ENCODE peak calls at places on chromosomes 1 and 21, in four cellular contexts. X, K, Z and E are unnamed samples. For H3K36me3, the result is how much of the 10 kb centered on the place peaks cover.

GRCh38 chr1:84538599-84538998 is 32.2 kb upstream of the GNG5 start:
- DNase-seq in K (no peak), Z (no peak), X (no peak), E (no peak)

GRCh38 chr1:90725341-90725960 is 8.3 kb upstream of the BARHL2 start:
- DNase-seq in X (no peak), Z (no peak), K (peak), E (no peak)

GRCh38 chr1:9721606-9722377 is 70.3 kb downstream of the PIK3CD start:
- DNase-seq in Z (no peak), K (peak), X (peak), E (no peak)

GRCh38 chr1:88998716-88999115 is 6.3 kb upstream of the KYAT3 start:
- DNase-seq in K (peak), Z (peak), X (peak), E (peak)

GRCh38 chr1:33802268-33802667 is 61.6 kb upstream of the HMGB4 start:
- DNase-seq in K (no peak), Z (no peak), X (no peak), E (no peak)

GRCh38 chr1:193539731-193540459 is 353.5 kb upstream of the B3GALT2 start:
- DNase-seq in K (no peak), X (no peak), Z (no peak), E (no peak)

GRCh38 chr21:44603911-44604310 is 3.5 kb downstream of the KRTAP10-7 start:
- DNase-seq in K (no peak), Z (no peak), X (no peak), E (no peak)

GRCh38 chr1:2961661-2962060 is 59.6 kb upstream of the ACTRT2 start:
- DNase-seq in X (no peak), K (peak), Z (no peak), E (no peak)

GRCh38 chr1:66540434-66541032 is 6.6 kb downstream of the SGIP1 start:
- DNase-seq in X (no peak), K (no peak), Z (no peak), E (no peak)

GRCh38 chr1:75100481-75101092 is 33.6 kb upstream of the LHX8 start:
- DNase-seq in X (peak), K (no peak), Z (no peak), E (no peak)

GRCh38 chr1:215473943-215474342 is 93.2 kb upstream of the KCTD3 start:
- DNase-seq in K (no peak), Z (no peak), X (no peak), E (no peak)

GRCh38 chr1:208437416-208437815 is 193.2 kb upstream of the PLXNA2 start:
- DNase-seq in X (no peak), K (no peak), Z (no peak), E (no peak)

DNA sequence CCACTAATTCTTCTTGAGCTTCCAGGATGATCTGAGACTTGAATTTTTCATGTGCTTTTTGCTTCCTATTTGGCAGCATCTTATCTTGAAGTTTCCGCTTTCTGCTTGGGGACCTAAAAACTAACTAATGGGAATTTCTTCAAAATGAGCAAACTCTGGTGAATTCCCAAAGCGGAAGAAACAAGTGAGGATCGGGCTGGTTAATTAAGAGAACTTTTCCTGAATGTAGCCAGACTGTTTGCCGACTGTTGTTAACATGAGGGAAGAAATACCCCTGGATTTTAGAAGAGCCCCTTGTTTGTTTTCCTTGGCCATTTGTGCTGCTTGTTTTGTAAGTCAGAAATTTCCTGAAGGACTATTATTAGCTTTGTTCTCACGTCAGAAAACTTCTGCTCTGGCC is 6.1 kb upstream of the SELE start:
- DNase-seq in X (no peak), Z (no peak), K (no peak), E (no peak)
- TF ChIP-seq CTCF in X (no peak), Z (no peak), K (no peak), E (no peak)

DNA sequence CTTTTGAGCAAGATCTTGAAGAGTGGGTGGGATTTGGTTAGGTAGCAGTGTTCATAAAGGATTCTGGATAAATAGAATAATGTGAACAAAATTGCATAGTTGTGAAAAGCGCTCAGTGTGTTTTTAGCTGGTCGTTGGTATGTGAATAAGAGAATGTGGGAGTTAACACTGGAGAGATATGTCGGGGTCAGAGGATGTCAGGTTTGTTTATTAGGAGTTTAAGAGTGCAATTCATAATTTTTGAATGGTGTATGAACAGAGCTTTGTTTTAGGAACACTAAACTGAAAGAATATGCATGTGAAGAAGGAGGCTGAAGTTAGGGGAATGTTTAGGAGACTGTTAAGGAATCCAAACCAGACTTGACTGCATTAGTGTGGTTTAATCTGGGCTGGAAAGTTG is 9.4 kb downstream of the USP16 start:
- DNase-seq in Z (no peak), K (peak), X (no peak), E (no peak)
- H3K36me3 ChIP-seq in Z (under half), K (half or more), X (under half), E (under half)

DNA sequence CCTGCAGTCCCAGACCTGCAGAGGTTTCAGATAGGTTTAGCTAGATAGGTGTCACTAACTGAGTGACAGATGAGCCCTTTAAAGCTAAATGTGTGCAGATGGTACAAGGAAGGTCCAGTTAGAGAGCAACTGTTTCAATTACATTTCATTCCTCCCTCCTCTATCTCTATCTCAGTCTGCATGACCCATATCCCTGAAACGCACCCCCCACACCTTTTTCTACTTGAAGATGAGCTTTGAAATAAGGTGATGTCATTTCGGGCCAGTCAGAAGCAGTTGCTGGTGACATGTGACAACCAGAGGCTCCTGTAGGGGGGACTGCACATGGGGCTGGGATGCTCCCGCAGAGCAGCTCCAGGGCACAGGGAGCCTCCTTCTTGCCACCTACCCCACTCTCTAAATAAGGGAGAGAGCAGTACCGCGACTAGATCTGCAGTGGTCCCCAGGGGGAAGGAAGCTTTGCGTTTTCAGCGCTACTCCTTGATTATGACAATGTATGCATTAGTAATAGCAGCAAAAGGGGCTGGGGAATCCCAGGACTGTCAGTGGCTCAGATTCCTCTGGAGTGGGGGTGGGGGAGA is 4.3 kb downstream of the ATP8B2 start:
- DNase-seq in Z (no peak), X (no peak), K (peak), E (no peak)
- H3K4me3 ChIP-seq in Z (no peak), X (no peak), K (peak), E (no peak)

GRCh38 chr1:240831922-240832321 is 220.0 kb upstream of the GREM2 start:
- DNase-seq in K (no peak), Z (no peak), X (no peak), E (no peak)
- TF ChIP-seq CTCF in K (peak), Z (no peak), X (no peak), E (no peak)

DNA sequence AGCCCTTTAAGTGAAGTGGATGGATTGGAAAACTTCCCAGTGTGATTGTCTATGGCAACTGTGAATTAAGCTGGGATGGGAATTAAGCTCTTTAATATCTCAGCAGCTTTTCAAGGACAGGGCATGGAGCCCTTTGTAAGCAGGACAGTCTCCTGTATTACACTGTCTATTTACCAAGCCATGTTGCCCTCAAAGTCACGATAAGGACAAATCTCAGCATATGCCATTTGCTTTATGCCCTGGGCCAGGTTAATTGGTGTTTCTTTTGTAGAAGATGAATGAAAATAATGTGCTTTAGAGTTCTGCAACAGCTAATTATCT is 17.6 kb downstream of the UTP25 start:
- DNase-seq in Z (no peak), K (no peak), X (no peak), E (no peak)
- H3K36me3 ChIP-seq in Z (under half), K (half or more), X (under half), E (under half)

DNA sequence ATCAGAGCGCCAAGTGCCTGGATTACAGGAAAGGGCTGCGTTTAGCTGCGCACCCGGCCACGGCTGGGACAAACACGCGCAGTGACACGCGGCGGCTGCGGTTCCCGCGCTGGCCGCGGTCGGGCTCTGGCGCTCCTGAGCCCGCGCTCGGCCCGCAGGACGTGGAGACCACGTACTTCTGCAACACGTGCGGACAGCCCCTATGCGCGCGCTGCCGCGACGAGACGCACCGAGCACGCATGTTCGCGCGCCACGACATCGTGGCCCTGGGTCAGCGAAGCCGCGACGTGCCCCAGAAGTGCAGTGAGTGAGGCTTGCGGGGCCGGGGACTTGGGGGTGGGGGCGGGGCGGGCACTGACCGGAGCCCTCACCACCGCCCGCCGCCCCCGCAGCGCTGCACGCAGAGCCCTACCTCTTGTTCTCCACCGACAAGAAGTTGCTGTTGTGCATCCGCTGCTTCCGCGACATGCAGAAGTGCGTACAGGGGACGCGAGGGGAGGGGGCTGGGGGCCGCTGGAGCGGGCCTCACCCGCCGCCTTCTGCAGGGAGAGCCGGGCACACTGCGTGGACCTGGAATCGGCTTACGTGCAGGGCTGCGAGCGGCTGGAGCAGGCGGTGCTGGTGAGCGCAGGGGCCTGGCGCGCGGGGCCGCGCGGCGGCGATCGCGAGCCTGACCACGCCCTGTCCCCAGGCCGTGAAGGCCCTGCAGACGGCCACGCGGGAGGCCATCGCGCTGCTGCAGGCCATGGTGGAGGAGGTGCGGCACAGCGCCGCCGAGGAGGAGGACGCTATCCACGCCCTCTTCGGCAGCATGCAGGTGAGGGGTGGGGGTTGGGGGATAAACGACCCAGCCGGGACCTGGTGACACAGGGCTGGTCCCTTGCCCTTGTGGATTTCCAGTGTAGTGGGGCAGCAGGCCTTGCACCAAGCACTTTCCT is 3.1 kb downstream of the RNF207 start:
- DNase-seq in K (peak), Z (peak), X (peak), E (peak)
- H3K4me3 ChIP-seq in K (peak), Z (no peak), X (no peak), E (no peak)

GRCh38 chr1:195886000-195886399 is 722.2 kb downstream of the KCNT2 start:
- DNase-seq in Z (no peak), X (no peak), K (no peak), E (no peak)
- TF ChIP-seq CTCF in Z (no peak), X (no peak), K (no peak), E (no peak)

DNA sequence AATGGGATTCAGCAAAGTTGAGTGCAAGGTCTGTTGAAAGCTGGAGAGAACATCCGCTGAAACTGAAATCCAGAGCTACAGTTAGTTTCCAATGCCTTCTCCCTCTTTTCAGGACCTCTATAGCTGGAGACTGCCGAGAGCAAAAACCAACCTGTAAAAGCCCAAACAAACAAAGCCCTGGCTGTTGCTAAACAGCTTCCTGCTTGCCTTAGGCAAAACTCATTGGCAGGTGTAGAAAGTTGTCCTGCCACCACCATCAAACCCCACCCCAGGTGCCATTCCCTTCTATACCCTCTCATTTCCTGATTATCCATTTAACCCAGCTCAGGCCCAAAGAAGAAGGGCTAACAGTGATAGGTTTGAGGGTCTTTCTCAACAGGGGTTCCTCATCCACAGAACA is 24.7 kb downstream of the SCYL3 start:
- DNase-seq in K (no peak), X (no peak), Z (no peak), E (no peak)
- H3K36me3 ChIP-seq in K (half or more), X (under half), Z (under half), E (under half)

DNA sequence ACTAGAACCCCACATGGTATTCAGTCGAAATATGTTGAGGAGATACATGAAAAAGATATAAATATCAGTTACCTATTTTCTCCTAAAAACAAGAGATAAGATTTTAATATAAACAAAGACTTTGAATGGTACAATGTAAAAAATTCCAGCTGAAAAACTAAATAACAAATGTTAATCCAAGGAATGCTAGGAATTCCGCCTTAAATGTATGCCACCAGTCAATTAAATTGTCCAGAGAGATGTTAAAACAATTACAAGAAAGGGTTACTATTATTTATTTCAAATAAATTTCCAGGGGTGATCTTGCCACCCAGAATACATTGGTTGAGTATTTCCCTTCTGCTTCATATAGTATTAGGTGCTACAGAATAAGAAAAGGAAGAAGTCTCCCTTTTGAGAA is 4.2 kb downstream of the ADSS2 start:
- DNase-seq in K (no peak), X (no peak), Z (no peak), E (no peak)
- H3K4me3 ChIP-seq in K (no peak), X (no peak), Z (no peak), E (no peak)

DNA sequence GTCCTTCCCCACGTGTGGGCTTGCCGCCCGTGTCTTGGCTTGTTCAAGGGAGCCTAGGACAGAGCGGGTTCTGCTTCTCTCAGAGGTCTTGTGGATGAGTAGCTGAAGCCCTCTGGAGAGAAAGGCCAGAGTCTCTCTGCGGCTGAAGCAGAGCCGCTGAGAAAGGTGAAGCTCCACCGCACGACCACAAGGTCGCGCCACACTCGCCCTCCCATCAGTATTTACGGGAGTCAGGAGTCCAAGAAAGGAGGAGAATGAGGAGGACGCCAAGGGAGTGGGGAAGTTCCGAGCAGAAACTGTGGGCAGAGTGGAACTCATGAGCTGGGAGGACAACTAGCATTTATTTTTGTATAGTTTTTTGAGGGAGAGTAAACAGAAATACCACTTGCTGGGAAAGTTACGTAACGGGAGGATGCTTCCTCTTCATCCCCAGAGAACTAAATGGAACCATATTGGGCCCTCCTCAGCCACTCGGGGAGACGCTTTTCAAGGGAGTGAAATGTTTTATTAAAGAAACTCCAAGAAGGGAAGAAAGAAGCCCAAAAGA is 51.6 kb upstream of the HAO2 start:
- DNase-seq in X (no peak), Z (no peak), K (no peak), E (no peak)
- TF ChIP-seq CTCF in X (no peak), Z (no peak), K (peak), E (no peak)